ENCODE peak calls at places on chromosome 9, in six cellular contexts. One of them, this sample, is unnamed.

GRCh38 chr9:89699646-89700045 is 94.8 kb downstream of the GADD45G start:
- DNase-seq in BJ: no peak
- DNase-seq in NCI-H2171: no peak
- DNase-seq in HS-27A: no peak
- DNase-seq in hypothalamus: no peak
- DNase-seq in HTR-8/SVneo: no peak
- DNase-seq in this sample: no peak

GRCh38 chr9:96025995-96026572 is 150.6 kb downstream of the ERCC6L2 start:
- DNase-seq in BJ: no peak
- DNase-seq in HS-27A: no peak
- DNase-seq in HTR-8/SVneo: no peak
- DNase-seq in NCI-H2171: no peak
- DNase-seq in hypothalamus: no peak
- DNase-seq in this sample: no peak

GRCh38 chr9:106916491-106917235 is 53.7 kb downstream of the ZNF462 start:
- DNase-seq in NCI-H2171: no peak
- DNase-seq in HS-27A: peak; percentile 72
- DNase-seq in BJ: peak; percentile 62
- DNase-seq in hypothalamus: no peak
- DNase-seq in HTR-8/SVneo: peak; percentile 69
- DNase-seq in this sample: no peak

GRCh38 chr9:96279927-96280326 is 22.0 kb downstream of the HSD17B3 start:
- DNase-seq in HTR-8/SVneo: no peak
- DNase-seq in HS-27A: no peak
- DNase-seq in NCI-H2171: no peak
- DNase-seq in hypothalamus: no peak
- DNase-seq in BJ: no peak
- DNase-seq in this sample: no peak

GRCh38 chr9:111937781-111938426 is 41.3 kb downstream of the UGCG start:
- DNase-seq in BJ: no peak
- DNase-seq in NCI-H2171: no peak
- DNase-seq in HS-27A: no peak
- DNase-seq in hypothalamus: no peak
- DNase-seq in HTR-8/SVneo: no peak
- DNase-seq in this sample: peak; percentile 53

GRCh38 chr9:96874947-96875459 is 20.7 kb upstream of the ZNF782 start:
- DNase-seq in NCI-H2171: peak; percentile 32
- DNase-seq in hypothalamus: no peak
- DNase-seq in HTR-8/SVneo: no peak
- DNase-seq in BJ: no peak
- DNase-seq in HS-27A: no peak
- DNase-seq in this sample: no peak

GRCh38 chr9:97868859-97869258 is 15.8 kb downstream of the FOXE1 start:
- DNase-seq in NCI-H2171: no peak
- DNase-seq in HTR-8/SVneo: no peak
- DNase-seq in BJ: no peak
- DNase-seq in HS-27A: no peak
- DNase-seq in hypothalamus: no peak
- DNase-seq in this sample: no peak

GRCh38 chr9:32728181-32728580 is 55.2 kb upstream of the TMEM215 start:
- DNase-seq in BJ: no peak
- DNase-seq in hypothalamus: no peak
- DNase-seq in HS-27A: no peak
- DNase-seq in NCI-H2171: no peak
- DNase-seq in HTR-8/SVneo: no peak
- DNase-seq in this sample: no peak

GRCh38 chr9:96160866-96161265 is 141.1 kb downstream of the HSD17B3 start:
- DNase-seq in HS-27A: no peak
- DNase-seq in NCI-H2171: no peak
- DNase-seq in HTR-8/SVneo: no peak
- DNase-seq in hypothalamus: no peak
- DNase-seq in BJ: no peak
- DNase-seq in this sample: no peak

GRCh38 chr9:133487331-133487725 is 8.4 kb upstream of the SLC2A6 start:
- DNase-seq in HS-27A: no peak
- DNase-seq in HTR-8/SVneo: no peak
- DNase-seq in hypothalamus: no peak
- DNase-seq in NCI-H2171: no peak
- DNase-seq in BJ: no peak
- DNase-seq in this sample: peak; percentile 14

GRCh38 chr9:133403766-133404439 is 13.9 kb downstream of the REXO4 start:
- DNase-seq in NCI-H2171: no peak
- DNase-seq in BJ: no peak
- DNase-seq in HTR-8/SVneo: peak; percentile 23
- DNase-seq in HS-27A: no peak
- DNase-seq in hypothalamus: no peak
- DNase-seq in this sample: no peak

GRCh38 chr9:96418920-96419690 is 935 bp upstream of the ZNF367 start:
- DNase-seq in HS-27A: peak; percentile 70
- DNase-seq in HTR-8/SVneo: peak; percentile 22
- DNase-seq in BJ: no peak
- DNase-seq in NCI-H2171: peak; percentile 61
- DNase-seq in hypothalamus: peak; percentile 47
- DNase-seq in this sample: peak; percentile 76

GRCh38 chr9:76560481-76560891 is 101.5 kb downstream of the GCNT1 start:
- DNase-seq in BJ: no peak
- DNase-seq in hypothalamus: no peak
- DNase-seq in NCI-H2171: no peak
- DNase-seq in HS-27A: peak; percentile 39
- DNase-seq in HTR-8/SVneo: no peak
- DNase-seq in this sample: no peak

GRCh38 chr9:136605966-136606365 is 56.8 kb upstream of the EGFL7 start:
- DNase-seq in HTR-8/SVneo: no peak
- DNase-seq in hypothalamus: no peak
- DNase-seq in HS-27A: no peak
- DNase-seq in NCI-H2171: no peak
- DNase-seq in BJ: no peak
- DNase-seq in this sample: no peak

GRCh38 chr9:68795411-68795810 is 90.4 kb downstream of the PIP5K1B start:
- DNase-seq in hypothalamus: no peak
- DNase-seq in NCI-H2171: no peak
- DNase-seq in HS-27A: no peak
- DNase-seq in HTR-8/SVneo: no peak
- DNase-seq in BJ: no peak
- DNase-seq in this sample: no peak

GRCh38 chr9:2255128-2255527 is 240.0 kb downstream of the SMARCA2 start:
- DNase-seq in hypothalamus: no peak
- DNase-seq in HTR-8/SVneo: no peak
- DNase-seq in BJ: no peak
- DNase-seq in NCI-H2171: peak; percentile 87
- DNase-seq in HS-27A: no peak
- DNase-seq in this sample: no peak

GRCh38 chr9:108639736-108640135 is 216.1 kb downstream of the ACTL7B start:
- DNase-seq in BJ: no peak
- DNase-seq in HS-27A: no peak
- DNase-seq in HTR-8/SVneo: no peak
- DNase-seq in hypothalamus: no peak
- DNase-seq in NCI-H2171: no peak
- DNase-seq in this sample: no peak

GRCh38 chr9:125878241-125878640 is 131.1 kb downstream of the PBX3 start:
- DNase-seq in BJ: no peak
- DNase-seq in HS-27A: no peak
- DNase-seq in NCI-H2171: no peak
- DNase-seq in HTR-8/SVneo: no peak
- DNase-seq in hypothalamus: no peak
- DNase-seq in this sample: no peak

GRCh38 chr9:69601698-69602097 is 70.5 kb downstream of the APBA1 start:
- DNase-seq in HTR-8/SVneo: no peak
- DNase-seq in hypothalamus: no peak
- DNase-seq in HS-27A: no peak
- DNase-seq in BJ: no peak
- DNase-seq in NCI-H2171: no peak
- DNase-seq in this sample: no peak

GRCh38 chr9:121242955-121243346 is 25.0 kb upstream of the GSN start:
- DNase-seq in BJ: no peak
- DNase-seq in HS-27A: no peak
- DNase-seq in hypothalamus: no peak
- DNase-seq in HTR-8/SVneo: no peak
- DNase-seq in NCI-H2171: no peak
- DNase-seq in this sample: no peak

GRCh38 chr9:120944434-120945125 is 18.0 kb upstream of the TRAF1 start:
- DNase-seq in NCI-H2171: peak; percentile 21
- DNase-seq in HS-27A: no peak
- DNase-seq in hypothalamus: no peak
- DNase-seq in HTR-8/SVneo: no peak
- DNase-seq in BJ: no peak
- DNase-seq in this sample: no peak

GRCh38 chr9:112689341-112689740 is 28.6 kb downstream of the INIP start:
- DNase-seq in NCI-H2171: no peak
- DNase-seq in HS-27A: no peak
- DNase-seq in BJ: no peak
- DNase-seq in hypothalamus: no peak
- DNase-seq in HTR-8/SVneo: no peak
- DNase-seq in this sample: no peak

GRCh38 chr9:83596899-83597504 is 25.9 kb upstream of the IDNK start:
- DNase-seq in HS-27A: no peak
- DNase-seq in hypothalamus: no peak
- DNase-seq in HTR-8/SVneo: peak; percentile 25
- DNase-seq in BJ: no peak
- DNase-seq in NCI-H2171: no peak
- DNase-seq in this sample: no peak

GRCh38 chr9:78026416-78026815 is 5.2 kb downstream of the GNAQ start:
- DNase-seq in NCI-H2171: no peak
- DNase-seq in HTR-8/SVneo: no peak
- DNase-seq in hypothalamus: no peak
- DNase-seq in BJ: no peak
- DNase-seq in HS-27A: no peak
- DNase-seq in this sample: no peak

GRCh38 chr9:9362332-9362731 is 1250.5 kb downstream of the PTPRD start:
- DNase-seq in BJ: no peak
- DNase-seq in HS-27A: no peak
- DNase-seq in NCI-H2171: no peak
- DNase-seq in HTR-8/SVneo: no peak
- DNase-seq in hypothalamus: no peak
- DNase-seq in this sample: no peak